ENCODE peak calls at places on chromosome 5, in six cellular contexts. J is esophagus muscularis mucosa, U is SW480, H is NCI-H510A treated with DMSO at 0.1 percent for 48 hours, B is heart left ventricle, S is HFFc6. Q is an unnamed sample.

GRCh38 chr5:76458492-76458863 is 55.4 kb downstream of the IQGAP2 start:
- DNase-seq in J (no peak), U (no peak), H (no peak), B (no peak), S (no peak), Q (no peak)

GRCh38 chr5:109410389-109411174 is 808 bp upstream of the PJA2 start:
- DNase-seq in J (no peak), U (peak), H (peak), B (peak), S (peak), Q (peak)

GRCh38 chr5:64315778-64316177 is 150.1 kb downstream of the RNF180 start:
- DNase-seq in J (no peak), U (no peak), H (no peak), B (no peak), S (no peak), Q (no peak)

GRCh38 chr5:72920690-72921089 is 35.2 kb upstream of the FCHO2 start:
- DNase-seq in J (no peak), U (peak), H (peak), B (no peak), S (peak), Q (peak)

GRCh38 chr5:72487151-72487550 is 20.1 kb downstream of the ZNF366 start:
- DNase-seq in J (no peak), U (no peak), H (no peak), B (no peak), S (no peak), Q (no peak)

GRCh38 chr5:137627293-137627692 is 108.6 kb downstream of the KLHL3 start:
- DNase-seq in J (peak), U (no peak), H (peak), B (no peak), S (no peak), Q (no peak)

GRCh38 chr5:56019306-56020272 is 24.8 kb upstream of the IL6ST start:
- DNase-seq in J (no peak), U (no peak), H (no peak), B (no peak), S (peak), Q (no peak)

GRCh38 chr5:14035859-14036440 is 91.5 kb upstream of the DNAH5 start:
- DNase-seq in J (no peak), U (peak), H (peak), B (no peak), S (peak), Q (peak)

GRCh38 chr5:144170276-144171024 is at the start of the genes KCTD16 and YIPF5:
- DNase-seq in J (peak), U (peak), H (peak), B (peak), S (peak), Q (peak)

GRCh38 chr5:150329881-150330876 is 27.3 kb upstream of the TCOF1 start:
- DNase-seq in J (no peak), U (no peak), H (no peak), B (no peak), S (no peak), Q (no peak)

GRCh38 chr5:135248801-135249231 is 150.2 kb downstream of the MACROH2A1 start:
- DNase-seq in J (peak), U (no peak), H (no peak), B (no peak), S (no peak), Q (no peak)

GRCh38 chr5:81151546-81151945 is 81.6 kb upstream of the CKMT2 start:
- DNase-seq in J (peak), U (no peak), H (no peak), B (no peak), S (peak), Q (no peak)

GRCh38 chr5:62582198-62582597 is 3.6 kb downstream of the LRRC70 start:
- DNase-seq in J (no peak), U (no peak), H (no peak), B (no peak), S (peak), Q (no peak)

GRCh38 chr5:82265052-82265451 is 13.1 kb downstream of the RPS23 start:
- DNase-seq in J (no peak), U (no peak), H (no peak), B (no peak), S (no peak), Q (no peak)

GRCh38 chr5:160285311-160285710 is 27.1 kb downstream of the CCNJL start:
- DNase-seq in J (no peak), U (no peak), H (no peak), B (no peak), S (no peak), Q (no peak)

GRCh38 chr5:106601605-106602004 is 1069.1 kb downstream of the EFNA5 start:
- DNase-seq in J (no peak), U (no peak), H (peak), B (no peak), S (no peak), Q (peak)

GRCh38 chr5:66207800-66208561 is 63.9 kb downstream of the SREK1 start:
- DNase-seq in J (no peak), U (no peak), H (no peak), B (no peak), S (no peak), Q (no peak)

GRCh38 chr5:178590924-178591423 is 781 bp upstream of the COL23A1 start:
- DNase-seq in J (no peak), U (no peak), H (no peak), B (no peak), S (no peak), Q (no peak)

GRCh38 chr5:167049043-167049663 is 1242.3 kb upstream of the WWC1 start:
- DNase-seq in J (no peak), U (peak), H (peak), B (no peak), S (no peak), Q (peak)

GRCh38 chr5:69512740-69513260 is 20.2 kb downstream of the OCLN start:
- DNase-seq in J (no peak), U (no peak), H (no peak), B (no peak), S (peak), Q (no peak)

GRCh38 chr5:17228833-17229291 is 11.4 kb downstream of the BASP1 start:
- DNase-seq in J (no peak), U (no peak), H (peak), B (no peak), S (peak), Q (no peak)

GRCh38 chr5:179605026-179605833 is 18.2 kb downstream of the HNRNPH1 start:
- DNase-seq in J (no peak), U (no peak), H (no peak), B (no peak), S (no peak), Q (no peak)

GRCh38 chr5:79929095-79929494 is 62.0 kb downstream of the MTX3 start:
- DNase-seq in J (no peak), U (no peak), H (peak), B (no peak), S (no peak), Q (no peak)

GRCh38 chr5:179343902-179344300 is 1.4 kb downstream of the ADAMTS2 start:
- DNase-seq in J (no peak), U (no peak), H (no peak), B (no peak), S (peak), Q (no peak)

GRCh38 chr5:170327168-170327567 is 29.6 kb upstream of the LCP2 start:
- DNase-seq in J (no peak), U (no peak), H (no peak), B (no peak), S (no peak), Q (no peak)

GRCh38 chr5:159453209-159453608 is 122.9 kb upstream of the IL12B start:
- DNase-seq in J (no peak), U (no peak), H (no peak), B (no peak), S (no peak), Q (no peak)

GRCh38 chr5:1010181-1010510 is 1.5 kb downstream of the NKD2 start:
- DNase-seq in J (no peak), U (peak), H (no peak), B (no peak), S (no peak), Q (peak)

GRCh38 chr5:39905356-39905755 is 480.6 kb upstream of the DAB2 start:
- DNase-seq in J (no peak), U (no peak), H (no peak), B (no peak), S (no peak), Q (no peak)

GRCh38 chr5:137061382-137061781 is 437.7 kb downstream of the SPOCK1 start:
- DNase-seq in J (no peak), U (no peak), H (no peak), B (no peak), S (no peak), Q (no peak)

GRCh38 chr5:65103674-65104035 is 334.9 kb downstream of the CWC27 start:
- DNase-seq in J (peak), U (no peak), H (no peak), B (no peak), S (no peak), Q (no peak)

GRCh38 chr5:31598640-31599611 is 40.0 kb upstream of the PDZD2 start:
- DNase-seq in J (no peak), U (no peak), H (no peak), B (no peak), S (no peak), Q (no peak)

GRCh38 chr5:179060116-179061008 is at the start of gene ZNF354C:
- DNase-seq in J (peak), U (no peak), H (no peak), B (peak), S (peak), Q (no peak)

GRCh38 chr5:61686491-61687257 is 354.6 kb downstream of the ZSWIM6 start:
- DNase-seq in J (peak), U (no peak), H (no peak), B (no peak), S (no peak), Q (no peak)

GRCh38 chr5:90479611-90480385 is 5.1 kb downstream of the POLR3G start:
- DNase-seq in J (no peak), U (no peak), H (no peak), B (no peak), S (peak), Q (no peak)

GRCh38 chr5:65290677-65291076 is 191.0 kb downstream of the ADAMTS6 start:
- DNase-seq in J (no peak), U (no peak), H (no peak), B (no peak), S (no peak), Q (no peak)

GRCh38 chr5:28766565-28767158 is 1728.3 kb upstream of the CDH9 start:
- DNase-seq in J (no peak), U (peak), H (peak), B (no peak), S (peak), Q (peak)

GRCh38 chr5:116998024-116998423 is 423.4 kb upstream of the SEMA6A start:
- DNase-seq in J (no peak), U (no peak), H (no peak), B (no peak), S (no peak), Q (no peak)

GRCh38 chr5:140926211-140926902 is at the start of gene PCDHAC1:
- DNase-seq in J (no peak), U (peak), H (peak), B (peak), S (no peak), Q (no peak)

GRCh38 chr5:55959208-55959607 is 35.6 kb downstream of the IL6ST start:
- DNase-seq in J (no peak), U (no peak), H (no peak), B (no peak), S (no peak), Q (no peak)